ENCODE peak calls at places on chromosomes 7 and 10, in six cellular contexts. One of them, this sample, is unnamed.

GRCh38 chr10:23917251-23917908 is 291.6 kb upstream of the KIAA1217 start:
- DNase-seq in activated naive CD4-positive, alpha-beta T cell: no peak
- DNase-seq in ovary: no peak
- DNase-seq in Calu3: no peak
- DNase-seq in effector memory CD8-positive, alpha-beta T cell: no peak
- DNase-seq in amniotic stem cell: no peak
- DNase-seq in this sample: no peak

GRCh38 chr7:55970561-55970960 is 6.2 kb downstream of the NIPSNAP2 start:
- DNase-seq in activated naive CD4-positive, alpha-beta T cell: no peak
- DNase-seq in ovary: no peak
- DNase-seq in Calu3: no peak
- DNase-seq in effector memory CD8-positive, alpha-beta T cell: no peak
- DNase-seq in amniotic stem cell: no peak
- DNase-seq in this sample: peak

GRCh38 chr7:87545760-87546159 is 54.9 kb downstream of the ABCB1 start:
- DNase-seq in activated naive CD4-positive, alpha-beta T cell: no peak
- DNase-seq in ovary: no peak
- DNase-seq in Calu3: no peak
- DNase-seq in effector memory CD8-positive, alpha-beta T cell: no peak
- DNase-seq in amniotic stem cell: no peak
- DNase-seq in this sample: no peak

GRCh38 chr7:75776295-75776971 is 4.4 kb upstream of the CCL26 start:
- DNase-seq in activated naive CD4-positive, alpha-beta T cell: no peak
- DNase-seq in ovary: no peak
- DNase-seq in Calu3: peak
- DNase-seq in effector memory CD8-positive, alpha-beta T cell: peak
- DNase-seq in amniotic stem cell: no peak
- DNase-seq in this sample: no peak

GRCh38 chr10:51073461-51074237 is 638 bp upstream of the PRKG1 start:
- DNase-seq in activated naive CD4-positive, alpha-beta T cell: no peak
- DNase-seq in ovary: peak
- DNase-seq in Calu3: peak
- DNase-seq in effector memory CD8-positive, alpha-beta T cell: no peak
- DNase-seq in amniotic stem cell: peak
- DNase-seq in this sample: no peak

GRCh38 chr7:117338020-117338419 is 15.2 kb upstream of the WNT2 start:
- DNase-seq in activated naive CD4-positive, alpha-beta T cell: no peak
- DNase-seq in ovary: no peak
- DNase-seq in Calu3: no peak
- DNase-seq in effector memory CD8-positive, alpha-beta T cell: no peak
- DNase-seq in amniotic stem cell: no peak
- DNase-seq in this sample: no peak

GRCh38 chr10:130013938-130014733 is 50.1 kb upstream of the EBF3 start:
- DNase-seq in activated naive CD4-positive, alpha-beta T cell: no peak
- DNase-seq in ovary: no peak
- DNase-seq in Calu3: no peak
- DNase-seq in effector memory CD8-positive, alpha-beta T cell: no peak
- DNase-seq in amniotic stem cell: no peak
- DNase-seq in this sample: no peak

GRCh38 chr10:12455774-12456173 is 106.4 kb downstream of the CAMK1D start:
- DNase-seq in activated naive CD4-positive, alpha-beta T cell: no peak
- DNase-seq in ovary: no peak
- DNase-seq in Calu3: peak
- DNase-seq in effector memory CD8-positive, alpha-beta T cell: no peak
- DNase-seq in amniotic stem cell: no peak
- DNase-seq in this sample: peak

GRCh38 chr10:1109795-1110673 is 53.8 kb downstream of the WDR37 start:
- DNase-seq in activated naive CD4-positive, alpha-beta T cell: peak
- DNase-seq in ovary: peak
- DNase-seq in Calu3: peak
- DNase-seq in effector memory CD8-positive, alpha-beta T cell: peak
- DNase-seq in amniotic stem cell: no peak
- DNase-seq in this sample: peak

GRCh38 chr7:105585850-105586500 is 4.7 kb upstream of the EFCAB10 start:
- DNase-seq in activated naive CD4-positive, alpha-beta T cell: no peak
- DNase-seq in ovary: no peak
- DNase-seq in Calu3: no peak
- DNase-seq in effector memory CD8-positive, alpha-beta T cell: no peak
- DNase-seq in amniotic stem cell: no peak
- DNase-seq in this sample: no peak

GRCh38 chr10:8444630-8445029 is 390.1 kb downstream of the GATA3 start:
- DNase-seq in activated naive CD4-positive, alpha-beta T cell: no peak
- DNase-seq in ovary: no peak
- DNase-seq in Calu3: no peak
- DNase-seq in effector memory CD8-positive, alpha-beta T cell: peak
- DNase-seq in amniotic stem cell: no peak
- DNase-seq in this sample: no peak

GRCh38 chr7:95190515-95190914 is 133.8 kb downstream of the PON1 start:
- DNase-seq in activated naive CD4-positive, alpha-beta T cell: no peak
- DNase-seq in ovary: no peak
- DNase-seq in Calu3: no peak
- DNase-seq in effector memory CD8-positive, alpha-beta T cell: no peak
- DNase-seq in amniotic stem cell: no peak
- DNase-seq in this sample: no peak

GRCh38 chr10:93445097-93445960 is 36.8 kb downstream of the MYOF start:
- DNase-seq in activated naive CD4-positive, alpha-beta T cell: no peak
- DNase-seq in ovary: peak
- DNase-seq in Calu3: peak
- DNase-seq in effector memory CD8-positive, alpha-beta T cell: no peak
- DNase-seq in amniotic stem cell: peak
- DNase-seq in this sample: peak

GRCh38 chr10:1216576-1217236 is 160.5 kb downstream of the WDR37 start:
- DNase-seq in activated naive CD4-positive, alpha-beta T cell: no peak
- DNase-seq in ovary: no peak
- DNase-seq in Calu3: no peak
- DNase-seq in effector memory CD8-positive, alpha-beta T cell: no peak
- DNase-seq in amniotic stem cell: no peak
- DNase-seq in this sample: no peak

GRCh38 chr7:41994746-41995110 is 242.3 kb downstream of the GLI3 start:
- DNase-seq in activated naive CD4-positive, alpha-beta T cell: no peak
- DNase-seq in ovary: no peak
- DNase-seq in Calu3: no peak
- DNase-seq in effector memory CD8-positive, alpha-beta T cell: no peak
- DNase-seq in amniotic stem cell: no peak
- DNase-seq in this sample: no peak

GRCh38 chr7:25272265-25272664 is 44.0 kb upstream of the NPVF start:
- DNase-seq in activated naive CD4-positive, alpha-beta T cell: no peak
- DNase-seq in ovary: no peak
- DNase-seq in Calu3: no peak
- DNase-seq in effector memory CD8-positive, alpha-beta T cell: no peak
- DNase-seq in amniotic stem cell: no peak
- DNase-seq in this sample: no peak

This sample was measured in NCI-H146.